ENCODE peak calls at places on chromosomes 3 and 15, in seven cellular contexts. G is left ventricle myocardium inferior, B is foreskin fibroblast, N is small intestine, Y is Peyer's patch, S is body of pancreas, W is BJ. K is an unnamed sample.

GRCh38 chr3:127342735-127343134 is 54.9 kb upstream of the PRR20G start:
- DNase-seq in N (no peak), G (no peak), B (no peak), S (no peak), Y (no peak), W (no peak), K (no peak)

GRCh38 chr3:18559323-18559972 is 134.3 kb upstream of the SATB1 start:
- DNase-seq in S (peak), G (no peak), W (no peak), N (peak), Y (no peak), B (peak), K (no peak)

GRCh38 chr3:123143669-123144411 is 57.9 kb upstream of the SEC22A start:
- DNase-seq in S (peak), Y (no peak), G (no peak), N (peak), W (no peak), B (peak), K (no peak)

GRCh38 chr3:27939940-27940339 is 217.8 kb upstream of the EOMES start:
- DNase-seq in W (no peak), B (peak), S (no peak), Y (no peak), G (no peak), N (no peak), K (no peak)

GRCh38 chr3:159788291-159788690 is 200.3 kb upstream of the IL12A start:
- DNase-seq in N (no peak), Y (no peak), S (no peak), G (no peak), B (no peak), W (no peak), K (no peak)

GRCh38 chr3:64240445-64240844 is 15.2 kb upstream of the PRICKLE2 start:
- DNase-seq in Y (no peak), W (no peak), S (no peak), G (no peak), N (no peak), B (no peak), K (no peak)

GRCh38 chr3:21163961-21164360 is 587.0 kb downstream of the ZNF385D start:
- DNase-seq in N (no peak), B (peak), W (no peak), G (no peak), S (no peak), Y (no peak), K (no peak)

GRCh38 chr3:49803464-49804140 is 541 bp downstream of the INKA1 start:
- DNase-seq in Y (peak), S (no peak), W (no peak), N (peak), G (no peak), B (peak), K (no peak)

GRCh38 chr3:171049831-171050444 is 23.4 kb upstream of the SLC2A2 start:
- DNase-seq in G (peak), Y (peak), N (peak), B (peak), W (no peak), S (peak), K (no peak)

GRCh38 chr3:61561374-61562041 is at the start of gene PTPRG:
- DNase-seq in W (peak), Y (peak), B (peak), S (peak), N (peak), G (peak), K (peak)

GRCh38 chr15:78264304-78265136 is at the start of gene DNAJA4:
- DNase-seq in S (peak), W (no peak), G (peak), Y (peak), B (peak), N (peak), K (no peak)

GRCh38 chr3:74537164-74537563 is 77.3 kb downstream of the CNTN3 start:
- DNase-seq in Y (no peak), N (no peak), G (no peak), W (peak), B (peak), S (no peak), K (peak)

GRCh38 chr3:25473246-25473645 is 45.2 kb downstream of the RARB start:
- DNase-seq in N (no peak), W (no peak), Y (no peak), S (no peak), G (no peak), B (no peak), K (no peak)

GRCh38 chr15:41494922-41495735 is 1.5 kb downstream of the ITPKA start:
- DNase-seq in W (no peak), N (peak), B (no peak), G (no peak), Y (peak), S (no peak), K (no peak)
- H3K4me3 ChIP-seq in W (peak), N (no peak), B (no peak), G (peak), Y (peak), S (no peak), K (peak)

DNA sequence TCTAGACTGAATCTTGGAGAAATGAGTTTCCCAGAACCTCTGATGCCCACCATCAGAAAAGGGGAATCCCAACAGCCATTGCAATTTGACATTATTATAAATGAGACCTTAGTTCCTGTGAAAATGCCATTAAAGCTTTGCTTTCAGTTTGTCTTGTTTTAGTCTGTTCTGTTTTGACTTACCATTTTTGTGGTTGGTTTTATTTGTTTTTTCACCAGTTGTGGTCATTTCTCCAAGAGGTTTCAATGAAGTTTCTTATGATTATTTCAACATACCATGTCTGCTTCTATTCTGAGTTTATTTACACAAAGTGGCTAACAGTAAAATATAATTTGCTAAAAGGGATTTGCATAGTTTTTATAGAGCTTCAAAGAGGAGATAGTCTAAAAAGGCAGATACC is 175.0 kb upstream of the MCTP2 start:
- DNase-seq in Y (no peak), W (peak), B (peak), G (no peak), S (no peak), N (no peak), K (no peak)
- H3K4me3 ChIP-seq in Y (no peak), W (no peak), B (no peak), G (no peak), S (no peak), N (no peak), K (no peak)

DNA sequence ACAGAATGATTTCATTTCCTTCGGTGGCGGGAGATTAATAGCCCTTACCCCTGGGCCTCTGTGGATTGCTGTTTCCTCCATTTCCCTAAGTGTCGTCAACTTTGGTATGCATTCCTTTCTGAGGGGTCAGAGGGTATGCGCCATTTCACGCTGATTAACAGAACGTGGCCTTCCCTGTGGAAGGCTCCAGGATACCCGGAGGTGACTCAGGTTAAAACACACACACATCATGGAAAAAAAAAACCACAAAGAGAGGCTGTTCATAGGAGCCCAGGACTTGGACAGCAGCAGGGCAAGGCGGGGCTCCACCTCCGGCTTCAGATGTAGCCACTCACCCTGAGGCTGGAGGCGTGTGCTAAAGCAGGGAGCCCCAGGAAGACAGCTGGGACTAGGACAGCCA is 51.9 kb downstream of the EPHB1 start:
- DNase-seq in S (no peak), W (peak), Y (no peak), G (no peak), B (peak), N (peak), K (peak)
- H3K4me3 ChIP-seq in S (no peak), W (no peak), Y (no peak), G (no peak), B (no peak), N (no peak), K (no peak)

DNA sequence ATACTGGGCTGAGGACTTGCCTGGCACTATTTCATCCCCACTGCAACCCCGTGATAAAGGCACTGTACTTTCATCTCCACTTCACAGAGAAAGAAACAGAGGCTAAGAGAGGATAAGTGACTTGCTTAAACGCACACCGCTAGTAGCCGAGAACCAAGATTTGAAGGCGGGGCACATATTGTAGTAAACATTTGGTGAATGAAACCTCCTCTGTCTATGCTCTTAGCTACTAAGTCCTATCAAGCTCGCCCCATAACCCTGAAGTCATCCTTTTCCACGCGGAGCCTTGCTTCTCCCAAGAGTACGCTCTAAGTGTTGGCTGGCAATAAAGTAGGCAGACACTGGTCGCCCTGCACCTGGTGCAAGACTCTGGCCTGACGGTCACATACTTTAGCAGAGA is 1.1 kb downstream of the POMGNT2 start:
- DNase-seq in Y (no peak), B (peak), S (no peak), G (no peak), W (no peak), N (no peak), K (no peak)
- H3K4me3 ChIP-seq in Y (peak), B (peak), S (peak), G (peak), W (peak), N (no peak), K (peak)

GRCh38 chr15:95921404-95921803 is 409.1 kb upstream of the NR2F2 start:
- DNase-seq in N (no peak), Y (no peak), S (no peak), B (no peak), W (no peak), G (no peak), K (no peak)

GRCh38 chr15:95922431-95922830 is 408.1 kb upstream of the NR2F2 start:
- DNase-seq in G (no peak), N (no peak), S (peak), W (no peak), B (no peak), Y (no peak), K (no peak)

GRCh38 chr15:95928822-95929221 is 401.7 kb upstream of the NR2F2 start:
- DNase-seq in W (no peak), B (no peak), S (no peak), N (no peak), Y (no peak), G (no peak), K (no peak)

GRCh38 chr15:95919460-95919859 is 411.0 kb upstream of the NR2F2 start:
- DNase-seq in B (peak), N (no peak), G (no peak), S (no peak), W (no peak), Y (no peak), K (no peak)

DNA sequence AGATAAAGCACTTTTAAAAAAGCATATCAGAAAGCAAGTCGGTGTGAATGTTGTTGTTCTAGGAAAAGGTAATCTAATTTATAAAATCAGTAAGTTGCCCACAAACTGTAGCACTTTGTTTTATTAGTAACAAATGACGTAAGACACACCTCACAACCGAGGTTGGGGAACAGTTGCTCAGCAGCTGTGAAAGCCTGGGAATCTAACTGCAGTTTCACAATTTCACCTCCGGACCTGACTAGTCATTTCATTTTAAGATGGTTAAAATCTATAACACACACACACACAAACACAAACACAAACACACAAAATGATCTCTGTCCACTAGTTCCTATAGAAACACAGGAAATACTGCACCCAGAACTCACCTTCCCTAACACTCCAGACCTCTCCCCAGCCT is 406.7 kb upstream of the NR2F2 start:
- DNase-seq in B (no peak), G (no peak), W (no peak), S (no peak), Y (no peak), N (peak), K (no peak)
- H3K4me3 ChIP-seq in B (no peak), G (no peak), W (no peak), S (no peak), Y (no peak), N (no peak), K (no peak)